ENCODE peak calls at places on chromosomes 5 and 9, in four cellular contexts. W, A, S and N are unnamed samples.

GRCh38 chr5:115949096-115949495 is 13.2 kb upstream of the LVRN start:
- DNase-seq in S (no peak), W (no peak), A (no peak), N (no peak)

GRCh38 chr5:42876375-42876844 is 64.7 kb upstream of the SELENOP start:
- DNase-seq in S (no peak), A (no peak), W (no peak), N (no peak)

GRCh38 chr5:117103703-117104102 is 529.1 kb upstream of the SEMA6A start:
- DNase-seq in A (no peak), W (no peak), S (no peak), N (peak; percentile 16)

GRCh38 chr9:130740218-130741023 is 46.8 kb downstream of the EXOSC2 start:
- DNase-seq in W (no peak), A (peak; percentile 22), S (no peak), N (no peak)

GRCh38 chr5:61363715-61364114 is 31.7 kb downstream of the ZSWIM6 start:
- DNase-seq in W (no peak), A (no peak), S (no peak), N (no peak)

GRCh38 chr5:147892696-147893296 is 13.5 kb downstream of the C5orf46 start:
- DNase-seq in S (no peak), A (no peak), W (no peak), N (no peak)

GRCh38 chr5:81751836-81752643 is 1.1 kb upstream of the SSBP2 start:
- DNase-seq in W (no peak), A (no peak), S (no peak), N (no peak)

GRCh38 chr5:93274291-93274690 is 306.7 kb downstream of the NR2F1-AS1 start:
- DNase-seq in S (no peak), W (no peak), A (no peak), N (no peak)

GRCh38 chr5:163696270-163696887 is 191.0 kb downstream of the MAT2B start:
- DNase-seq in W (peak; percentile 23), A (peak; percentile 38), S (peak; percentile 8), N (peak; percentile 38)

GRCh38 chr5:145931718-145932117 is 4.7 kb upstream of the SH3RF2 start:
- DNase-seq in A (no peak), W (no peak), S (no peak), N (no peak)

GRCh38 chr9:74838351-74838750 is 49.4 kb downstream of the TRPM6 start:
- DNase-seq in A (no peak), W (no peak), S (no peak), N (peak; percentile 6)
- TF ChIP-seq YY1 in A (no peak), W (no peak), S (no peak), N (no peak)

GRCh38 chr5:176619203-176619568 is 9.2 kb upstream of the GPRIN1 start:
- DNase-seq in W (peak; percentile 86), S (no peak), A (peak; percentile 56), N (peak; percentile 89)
- TF ChIP-seq SUZ12 in W (no peak), S (no peak), A (no peak), N (no peak)

GRCh38 chr5:181126841-181127240 is 4.1 kb downstream of the OR2V1 start:
- DNase-seq in S (no peak), W (no peak), A (no peak), N (no peak)
- TF ChIP-seq YY1 in S (no peak), W (no peak), A (no peak), N (no peak)

GRCh38 chr5:17374157-17374556 is 123.9 kb upstream of the TAF11L2 start:
- DNase-seq in A (no peak), S (no peak), W (no peak), N (no peak)

GRCh38 chr5:17379188-17379951 is 118.7 kb upstream of the TAF11L2 start:
- DNase-seq in S (no peak), W (no peak), A (no peak), N (no peak)

GRCh38 chr5:17381926-17382325 is 116.1 kb upstream of the TAF11L2 start:
- DNase-seq in W (no peak), S (no peak), A (no peak), N (no peak)

GRCh38 chr5:17374973-17375844 is 122.8 kb upstream of the TAF11L2 start:
- DNase-seq in S (no peak), W (peak; percentile 47), A (peak; percentile 21), N (peak; percentile 44)

GRCh38 chr5:17378346-17378984 is 119.6 kb upstream of the TAF11L2 start:
- DNase-seq in A (no peak), S (no peak), W (no peak), N (no peak)
- TF ChIP-seq SUZ12 in A (no peak), S (no peak), W (no peak), N (no peak)

GRCh38 chr9:133355881-133356357 is 368 bp downstream of the SURF1 start:
- DNase-seq in S (no peak), W (no peak), A (no peak), N (no peak)
- TF ChIP-seq YY1 in S (no peak), W (no peak), A (no peak), N (no peak)

DNA sequence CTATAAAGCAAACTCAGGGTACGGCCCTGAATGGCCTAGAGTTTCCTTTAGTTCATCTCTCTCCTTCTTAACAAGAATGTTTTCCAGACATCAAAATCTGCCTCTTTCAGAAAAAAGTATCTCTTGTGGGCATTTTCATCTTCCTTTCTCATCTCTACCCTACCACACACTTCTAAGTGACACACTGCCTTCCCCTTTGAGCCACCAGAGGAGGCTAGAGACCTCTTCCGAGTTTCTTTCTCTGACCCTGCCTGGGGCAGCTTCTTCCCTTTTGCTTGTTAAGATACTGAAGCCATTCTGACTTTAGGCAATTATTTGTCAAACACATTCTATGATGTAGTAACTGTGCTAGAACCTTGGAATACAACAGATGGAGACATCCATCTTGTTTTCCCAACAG is 8.7 kb upstream of the SV2C start:
- DNase-seq in A (peak; percentile 3), W (no peak), S (no peak), N (no peak)
- TF ChIP-seq SUZ12 in A (no peak), W (no peak), S (no peak), N (no peak)

GRCh38 chr9:134066923-134067851 is 639 bp downstream of the BRD3 start:
- DNase-seq in S (no peak), W (no peak), A (no peak), N (no peak)

GRCh38 chr9:134066546-134066922 is 1.3 kb downstream of the BRD3 start:
- DNase-seq in S (no peak), W (no peak), A (no peak), N (no peak)

GRCh38 chr9:134069536-134070399 is 1.9 kb upstream of the BRD3 start:
- DNase-seq in A (no peak), S (no peak), W (no peak), N (no peak)

GRCh38 chr9:134068742-134069535 is 1.1 kb upstream of the BRD3 start:
- DNase-seq in S (no peak), A (no peak), W (no peak), N (no peak)

GRCh38 chr9:134067904-134068741 is at the start of gene BRD3:
- DNase-seq in S (peak; percentile 17), W (peak; percentile 53), A (peak; percentile 71), N (peak; percentile 84)
- TF ChIP-seq YY1 in S (no peak), W (no peak), A (no peak), N (no peak)